ENCODE peak calls at places on chromosomes 3 and 15, in six cellular contexts. One of them, this sample, is unnamed.

GRCh38 chr3:34934660-34935059 is 704.7 kb upstream of the ARPP21 start:
- DNase-seq in WTC11: no peak
- DNase-seq in A549: no peak
- DNase-seq in K562: no peak
- DNase-seq in HepG2: no peak
- DNase-seq in H1: no peak
- DNase-seq in this sample: no peak

GRCh38 chr3:22474706-22475470 is 723.9 kb upstream of the ZNF385D start:
- DNase-seq in A549: no peak
- DNase-seq in WTC11: no peak
- DNase-seq in H1: no peak
- DNase-seq in HepG2: no peak
- DNase-seq in K562: no peak
- DNase-seq in this sample: no peak

GRCh38 chr3:60755094-60755493 is 496.2 kb downstream of the FHIT start:
- DNase-seq in A549: peak
- DNase-seq in WTC11: peak
- DNase-seq in HepG2: peak
- DNase-seq in H1: no peak
- DNase-seq in K562: no peak
- DNase-seq in this sample: no peak

GRCh38 chr3:129022114-129022994 is 21.2 kb downstream of the EFCC1 start:
- DNase-seq in HepG2: no peak
- DNase-seq in WTC11: no peak
- DNase-seq in A549: no peak
- DNase-seq in H1: no peak
- DNase-seq in K562: peak
- DNase-seq in this sample: no peak

GRCh38 chr3:174408310-174408709 is 450.8 kb upstream of the NAALADL2 start:
- DNase-seq in WTC11: no peak
- DNase-seq in K562: no peak
- DNase-seq in A549: peak
- DNase-seq in HepG2: no peak
- DNase-seq in H1: no peak
- DNase-seq in this sample: no peak

GRCh38 chr15:55319537-55320325 is 709 bp downstream of the PIGB start:
- DNase-seq in WTC11: no peak
- DNase-seq in H1: no peak
- DNase-seq in HepG2: no peak
- DNase-seq in K562: peak
- DNase-seq in A549: peak
- DNase-seq in this sample: no peak

GRCh38 chr3:82509951-82510603 is 748.6 kb upstream of the GBE1 start:
- DNase-seq in H1: no peak
- DNase-seq in HepG2: no peak
- DNase-seq in WTC11: no peak
- DNase-seq in K562: no peak
- DNase-seq in A549: no peak
- DNase-seq in this sample: no peak

GRCh38 chr3:11367116-11367781 is 95.1 kb downstream of the ATG7 start:
- DNase-seq in HepG2: peak
- DNase-seq in A549: peak
- DNase-seq in H1: no peak
- DNase-seq in WTC11: no peak
- DNase-seq in K562: no peak
- DNase-seq in this sample: peak

GRCh38 chr15:89414571-89414970 is 79.9 kb upstream of the POLG start:
- DNase-seq in A549: no peak
- DNase-seq in WTC11: no peak
- DNase-seq in HepG2: no peak
- DNase-seq in K562: no peak
- DNase-seq in H1: no peak
- DNase-seq in this sample: no peak

GRCh38 chr15:79341361-79341760 is 30.4 kb downstream of the TMED3 start:
- DNase-seq in A549: no peak
- DNase-seq in H1: no peak
- DNase-seq in HepG2: no peak
- DNase-seq in K562: no peak
- DNase-seq in WTC11: no peak
- DNase-seq in this sample: no peak

GRCh38 chr15:84590406-84590805 is 10.4 kb upstream of the ZSCAN2 start:
- DNase-seq in H1: no peak
- DNase-seq in K562: no peak
- DNase-seq in WTC11: no peak
- DNase-seq in A549: no peak
- DNase-seq in HepG2: no peak
- DNase-seq in this sample: no peak

GRCh38 chr15:40256642-40257235 is 17.9 kb downstream of the PAK6 start:
- DNase-seq in A549: no peak
- DNase-seq in WTC11: no peak
- DNase-seq in H1: no peak
- DNase-seq in HepG2: no peak
- DNase-seq in K562: no peak
- DNase-seq in this sample: no peak

DNA sequence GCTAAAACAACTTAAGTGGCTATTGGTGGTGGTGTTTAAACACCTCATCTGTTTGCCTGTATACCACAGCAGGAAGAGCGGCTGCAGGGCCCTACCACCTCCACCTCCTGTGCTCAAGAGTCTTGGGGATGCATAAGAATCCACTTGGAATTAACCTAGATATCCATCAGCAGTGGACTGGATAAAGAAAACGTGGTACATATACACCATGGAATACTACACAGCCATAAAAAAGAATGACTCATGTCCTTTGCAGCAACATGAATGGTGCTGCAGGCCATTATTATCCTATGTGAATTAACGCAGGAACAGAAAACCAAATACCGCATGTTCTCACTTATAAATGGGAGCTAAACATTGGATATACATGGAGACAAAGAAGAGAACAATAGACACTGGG is 76.8 kb downstream of the SETMAR start:
- DNase-seq in H1: no peak
- DNase-seq in A549: no peak
- DNase-seq in WTC11: no peak
- DNase-seq in K562: no peak
- DNase-seq in HepG2: no peak
- DNase-seq in this sample: no peak
- TF ChIP-seq JUN in H1: no peak
- TF ChIP-seq JUN in A549: no peak
- TF ChIP-seq JUN in WTC11: no peak
- TF ChIP-seq JUN in K562: no peak
- TF ChIP-seq JUN in HepG2: no peak
- TF ChIP-seq JUN in this sample: no peak

GRCh38 chr3:149554826-149555225 is 80.3 kb downstream of the TM4SF4 start:
- DNase-seq in H1: no peak
- DNase-seq in K562: no peak
- DNase-seq in WTC11: no peak
- DNase-seq in A549: peak
- DNase-seq in HepG2: no peak
- DNase-seq in this sample: peak
- TF ChIP-seq MAX in H1: no peak
- TF ChIP-seq MAX in K562: no peak
- TF ChIP-seq MAX in WTC11: no peak
- TF ChIP-seq MAX in A549: no peak
- TF ChIP-seq MAX in HepG2: no peak
- TF ChIP-seq MAX in this sample: no peak

DNA sequence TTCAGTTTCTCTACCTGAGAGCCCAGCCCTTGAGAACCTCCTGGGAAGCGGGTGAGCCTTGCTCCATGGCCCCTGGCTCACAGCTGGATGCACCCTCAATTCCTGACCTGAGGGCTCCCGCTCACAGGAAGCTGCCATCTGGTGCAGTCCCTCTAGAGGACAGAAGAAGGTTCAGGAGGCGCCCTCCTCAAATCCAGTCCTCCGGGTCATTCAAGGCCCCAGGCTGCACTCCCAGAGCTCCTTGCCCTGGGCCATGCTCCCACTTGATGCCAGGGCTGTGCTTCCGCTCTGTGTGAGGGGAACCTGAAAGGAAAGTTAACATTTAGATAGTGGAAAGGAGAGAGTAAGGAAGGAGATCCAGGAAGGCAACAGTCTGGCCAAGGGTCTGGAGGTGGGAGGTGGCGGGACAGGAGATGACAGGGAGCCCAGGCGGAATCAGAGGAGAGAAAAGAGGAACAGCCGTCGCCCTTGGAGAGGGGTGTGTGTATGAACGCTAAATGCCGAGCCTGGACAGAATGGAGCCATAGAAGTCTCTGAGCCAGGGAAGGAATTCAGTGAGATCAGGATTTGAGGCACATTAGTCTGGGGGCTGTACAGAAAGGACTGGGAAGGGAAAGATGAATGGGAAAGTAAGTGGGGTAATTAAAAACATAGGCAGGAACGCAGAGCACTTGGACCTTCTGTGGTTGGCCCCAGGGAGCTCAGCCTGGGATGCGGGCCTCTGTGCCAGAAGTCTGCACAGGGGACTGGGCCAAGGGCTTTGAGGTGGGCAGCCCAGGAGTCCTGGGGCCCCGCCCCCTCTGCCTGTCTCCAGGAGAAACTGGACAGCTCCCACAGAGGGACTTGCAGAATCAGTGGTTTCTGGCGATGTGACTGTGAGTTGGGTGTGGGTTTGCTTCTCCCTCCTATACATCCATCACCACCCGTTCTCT is 26.1 kb downstream of the TBC1D21 start:
- DNase-seq in A549: no peak
- DNase-seq in H1: no peak
- DNase-seq in K562: no peak
- DNase-seq in HepG2: no peak
- DNase-seq in WTC11: no peak
- DNase-seq in this sample: no peak
- TF ChIP-seq JUN in A549: no peak
- TF ChIP-seq JUN in H1: no peak
- TF ChIP-seq JUN in K562: no peak
- TF ChIP-seq JUN in HepG2: no peak
- TF ChIP-seq JUN in WTC11: no peak
- TF ChIP-seq JUN in this sample: no peak

GRCh38 chr3:124701687-124702086 is 28.6 kb upstream of the UMPS start:
- DNase-seq in A549: no peak
- DNase-seq in WTC11: no peak
- DNase-seq in H1: no peak
- DNase-seq in HepG2: peak
- DNase-seq in K562: no peak
- DNase-seq in this sample: peak
- TF ChIP-seq MAX in A549: no peak
- TF ChIP-seq MAX in WTC11: no peak
- TF ChIP-seq MAX in H1: no peak
- TF ChIP-seq MAX in HepG2: no peak
- TF ChIP-seq MAX in K562: no peak
- TF ChIP-seq MAX in this sample: no peak

GRCh38 chr3:124587053-124587408 is 143.2 kb upstream of the UMPS start:
- DNase-seq in WTC11: peak
- DNase-seq in K562: peak
- DNase-seq in H1: no peak
- DNase-seq in HepG2: no peak
- DNase-seq in A549: no peak
- DNase-seq in this sample: no peak
- TF ChIP-seq JUN in WTC11: no peak
- TF ChIP-seq JUN in K562: no peak
- TF ChIP-seq JUN in H1: no peak
- TF ChIP-seq JUN in HepG2: no peak
- TF ChIP-seq JUN in A549: no peak
- TF ChIP-seq JUN in this sample: no peak

GRCh38 chr3:52193059-52193458 is 4.9 kb upstream of the ALAS1 start:
- DNase-seq in HepG2: no peak
- DNase-seq in K562: no peak
- DNase-seq in WTC11: no peak
- DNase-seq in A549: peak
- DNase-seq in H1: no peak
- DNase-seq in this sample: no peak
- TF ChIP-seq MAX in HepG2: no peak
- TF ChIP-seq MAX in K562: no peak
- TF ChIP-seq MAX in WTC11: no peak
- TF ChIP-seq MAX in A549: no peak
- TF ChIP-seq MAX in H1: no peak
- TF ChIP-seq MAX in this sample: no peak

This sample was measured in endothelial cell of umbilical vein.